ENCODE peak calls at places on chromosomes 13 and 19, in eight cellular contexts. J, U, M, Y, C, Z, N and K are unnamed samples. For H3K9me3, the result is how much of the 10 kb centered on the place peaks cover.

GRCh38 chr13:70203661-70204229 is 95.5 kb upstream of the KLHL1 start:
- DNase-seq in J (no peak), U (no peak), M (no peak), Y (no peak), C (no peak), Z (peak), N (no peak), K (peak)

GRCh38 chr19:4977299-4978174 is 8.6 kb downstream of the KDM4B start:
- DNase-seq in J (no peak), U (no peak), M (peak), Y (no peak), C (peak), Z (no peak), N (peak), K (peak)

GRCh38 chr19:10655457-10656312 is 1.5 kb downstream of the ILF3 start:
- DNase-seq in J (peak), U (no peak), M (no peak), Y (peak), C (no peak), Z (no peak), N (peak), K (peak)

GRCh38 chr13:112184851-112185371 is 118.0 kb downstream of the SOX1 start:
- DNase-seq in J (no peak), U (no peak), M (no peak), Y (no peak), C (no peak), Z (no peak), N (no peak), K (no peak)

GRCh38 chr13:113023217-113023597 is 54.2 kb downstream of the MCF2L start:
- DNase-seq in J (no peak), U (no peak), M (no peak), Y (peak), C (no peak), Z (no peak), N (no peak), K (no peak)

GRCh38 chr13:64753606-64754005 is 2476.5 kb downstream of the PCDH9 start:
- DNase-seq in J (no peak), U (no peak), M (no peak), Y (no peak), C (no peak), Z (no peak), N (peak), K (no peak)

GRCh38 chr13:49044008-49044407 is 68.3 kb downstream of the FNDC3A start:
- DNase-seq in J (no peak), U (no peak), M (no peak), Y (no peak), C (no peak), Z (no peak), N (no peak), K (no peak)

GRCh38 chr19:30870861-30871260 is 478.4 kb downstream of the TSHZ3 start:
- DNase-seq in J (no peak), U (no peak), M (no peak), Y (peak), C (no peak), Z (no peak), N (peak), K (peak)

GRCh38 chr13:50672025-50672424 is 171.5 kb downstream of the DLEU7 start:
- DNase-seq in J (no peak), U (no peak), M (no peak), Y (peak), C (peak), Z (no peak), N (no peak), K (no peak)

GRCh38 chr13:46643165-46643777 is 90.3 kb downstream of the LRCH1 start:
- DNase-seq in J (no peak), U (no peak), M (no peak), Y (no peak), C (no peak), Z (no peak), N (no peak), K (no peak)

GRCh38 chr19:4425531-4425930 is 23.1 kb downstream of the CHAF1A start:
- DNase-seq in J (no peak), U (no peak), M (no peak), Y (no peak), C (no peak), Z (no peak), N (peak), K (no peak)

GRCh38 chr19:7505288-7505681 is 10.6 kb upstream of the ZNF358 start:
- DNase-seq in J (peak), U (no peak), M (no peak), Y (no peak), C (no peak), Z (no peak), N (no peak), K (no peak)

GRCh38 chr13:75359266-75359665 is 122.7 kb downstream of the TBC1D4 start:
- DNase-seq in J (no peak), U (no peak), M (no peak), Y (no peak), C (no peak), Z (peak), N (peak), K (peak)

GRCh38 chr13:37313383-37313782 is 207.9 kb upstream of the CSNK1A1L start:
- DNase-seq in J (no peak), U (no peak), M (no peak), Y (no peak), C (no peak), Z (no peak), N (peak), K (no peak)

GRCh38 chr13:53513199-53513598 is 484.6 kb downstream of the OLFM4 start:
- DNase-seq in J (no peak), U (no peak), M (no peak), Y (no peak), C (no peak), Z (no peak), N (no peak), K (no peak)

GRCh38 chr13:97757807-97758206 is 195.7 kb upstream of the IPO5 start:
- DNase-seq in J (no peak), U (no peak), M (no peak), Y (no peak), C (peak), Z (no peak), N (no peak), K (no peak)

GRCh38 chr13:46032341-46032740 is 20.2 kb downstream of the ZC3H13 start:
- DNase-seq in J (no peak), U (no peak), M (no peak), Y (no peak), C (no peak), Z (no peak), N (no peak), K (no peak)

GRCh38 chr13:69706807-69707206 is 400.8 kb upstream of the ATXN8OS start:
- DNase-seq in J (no peak), U (no peak), M (no peak), Y (no peak), C (no peak), Z (no peak), N (no peak), K (no peak)

GRCh38 chr13:42272115-42272756 is at the start of gene AKAP11:
- DNase-seq in J (peak), U (no peak), M (no peak), Y (peak), C (peak), Z (no peak), N (peak), K (peak)

GRCh38 chr13:51759240-51759639 is 44.7 kb downstream of the DHRS12 start:
- DNase-seq in J (no peak), U (no peak), M (no peak), Y (no peak), C (no peak), Z (no peak), N (peak), K (no peak)

DNA sequence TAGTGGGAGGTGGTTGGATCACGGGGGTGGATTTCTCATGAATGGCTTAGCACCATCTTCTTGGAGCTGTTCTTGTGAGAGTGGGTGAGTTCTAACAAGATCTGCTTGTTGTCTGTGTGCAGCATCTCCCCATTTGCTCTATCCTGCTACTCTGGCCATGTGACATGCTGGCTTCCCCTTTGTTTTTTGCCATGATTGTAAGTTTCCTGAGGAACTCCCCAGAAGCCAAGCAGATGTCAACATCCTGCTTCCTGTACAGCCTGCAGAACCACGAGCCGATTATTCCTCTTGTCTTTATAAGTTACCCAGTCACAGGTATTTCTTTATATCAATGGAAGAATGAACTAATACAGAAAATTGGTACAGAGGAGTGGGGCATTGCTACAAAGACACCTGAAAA is 2.3 kb upstream of the SIGLEC12 start:
- DNase-seq in J (no peak), U (no peak), M (no peak), Y (no peak), C (no peak), Z (no peak), N (no peak), K (no peak)
- H3K9me3 ChIP-seq in J (under half), U (under half), M (under half), Y (under half), C (under half), Z (under half), N (under half), K (under half)

DNA sequence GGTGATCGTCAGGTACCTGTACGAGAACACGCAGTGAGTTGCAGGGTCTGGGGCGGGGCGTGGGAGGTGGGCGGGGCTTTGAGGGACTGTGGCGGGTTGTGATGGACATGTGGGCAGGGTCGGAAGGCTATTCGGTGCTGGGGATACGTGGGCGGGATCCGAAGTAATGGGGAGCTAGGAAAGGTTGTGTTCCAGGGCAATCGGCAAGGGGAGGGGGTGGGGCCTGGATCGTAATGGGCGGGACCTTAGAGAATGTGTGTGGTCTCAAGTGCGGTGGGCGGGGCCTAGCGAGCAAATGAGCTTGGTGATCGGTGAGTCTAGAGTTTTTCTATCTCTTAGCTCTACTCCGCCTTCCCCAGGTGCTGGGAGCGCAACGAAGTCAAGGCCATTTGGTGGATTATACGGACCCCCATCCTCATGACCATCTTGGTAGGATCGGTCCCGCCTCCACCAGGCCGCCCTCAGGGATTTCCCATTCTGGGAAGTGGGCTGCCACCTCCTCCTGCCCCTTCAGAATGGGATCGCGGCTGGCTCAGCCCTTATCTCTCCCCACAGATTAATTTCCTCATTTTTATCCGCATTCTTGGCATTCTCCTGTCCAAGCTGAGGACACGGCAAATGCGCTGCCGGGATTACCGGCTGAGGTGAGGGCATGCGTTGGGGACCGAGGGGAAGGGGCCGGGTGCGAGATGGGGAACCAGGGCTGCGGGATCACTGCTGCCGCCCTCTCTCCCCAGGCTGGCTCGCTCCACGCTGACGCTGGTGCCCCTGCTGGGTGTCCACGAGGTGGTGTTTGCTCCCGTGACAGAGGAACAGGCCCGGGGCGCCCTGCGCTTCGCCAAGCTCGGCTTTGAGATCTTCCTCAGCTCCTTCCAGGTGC is 9.6 kb downstream of the GIPR start:
- DNase-seq in J (peak), U (no peak), M (peak), Y (peak), C (peak), Z (peak), N (peak), K (peak)
- H3K4me3 ChIP-seq in J (peak), U (peak), M (no peak), Y (peak), C (peak), Z (peak), N (peak), K (no peak)

GRCh38 chr13:23583491-23583890 is 13.3 kb downstream of the TNFRSF19 start:
- DNase-seq in J (no peak), U (no peak), M (no peak), Y (no peak), C (no peak), Z (no peak), N (no peak), K (no peak)

GRCh38 chr13:23579886-23580706 is 9.9 kb downstream of the TNFRSF19 start:
- DNase-seq in J (no peak), U (no peak), M (no peak), Y (no peak), C (no peak), Z (no peak), N (peak), K (no peak)

GRCh38 chr13:23586336-23586735 is 16.1 kb downstream of the TNFRSF19 start:
- DNase-seq in J (no peak), U (no peak), M (no peak), Y (no peak), C (no peak), Z (no peak), N (no peak), K (no peak)

GRCh38 chr13:23588576-23589141 is 18.4 kb downstream of the TNFRSF19 start:
- DNase-seq in J (no peak), U (no peak), M (no peak), Y (no peak), C (no peak), Z (no peak), N (no peak), K (no peak)

GRCh38 chr13:23584275-23584674 is 14.1 kb downstream of the TNFRSF19 start:
- DNase-seq in J (no peak), U (no peak), M (no peak), Y (no peak), C (no peak), Z (no peak), N (no peak), K (no peak)
- H3K27ac ChIP-seq in J (no peak), U (no peak), M (no peak), Y (no peak), C (no peak), Z (no peak), N (no peak), K (no peak)

DNA sequence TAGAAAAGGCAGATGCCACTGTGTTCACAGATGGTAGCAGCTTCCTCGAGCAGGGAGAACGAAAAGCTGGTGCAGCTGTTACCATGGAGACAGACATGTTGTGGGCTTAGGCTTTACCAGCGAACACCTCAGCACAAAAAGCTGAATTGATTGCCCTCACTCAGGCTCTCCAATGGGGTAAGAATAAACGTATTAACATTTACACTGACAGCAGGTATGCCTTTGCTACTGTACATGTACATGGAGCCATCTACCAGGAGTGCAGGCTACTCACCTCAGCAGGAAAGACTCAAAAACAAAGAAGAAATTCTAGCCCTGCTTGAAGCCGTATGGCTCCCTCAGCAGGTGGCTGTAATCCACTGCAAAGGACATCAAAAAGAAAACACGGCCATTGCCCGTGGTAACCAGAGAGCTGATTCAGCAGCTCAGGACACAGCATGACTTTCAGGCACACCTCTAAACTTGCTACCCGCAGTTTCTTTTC is 197.7 kb downstream of the ZNF737 start:
- DNase-seq in J (no peak), U (no peak), M (no peak), Y (peak), C (no peak), Z (no peak), N (no peak), K (no peak)
- H3K9me3 ChIP-seq in J (under half), U (under half), M (under half), Y (under half), C (under half), Z (under half), N (under half), K (under half)